ENCODE peak calls at places on chromosomes 5 and 9, in seven cellular contexts. U is substantia nigra; P is activated CD8-positive, alpha-beta memory T cell treated with anti-CD3 and anti-CD28 coated beads, Interleukin-2, amount 10 ng/mL, durations not matched to agents 7 days and 5 days; R is retinal pigment epithelial cell; Q is lung; V is HS-27A; A is foreskin keratinocyte. H is an unnamed sample.

GRCh38 chr5:177049285-177049684 is 26.8 kb downstream of the ZNF346 start:
- DNase-seq in U (no peak), P (no peak), R (no peak), Q (no peak), V (no peak), A (no peak), H (no peak)

GRCh38 chr9:3760031-3760430 is 234.2 kb upstream of the RFX3 start:
- DNase-seq in U (no peak), P (no peak), R (no peak), Q (no peak), V (no peak), A (peak; percentile 37), H (no peak)

GRCh38 chr5:175340180-175340579 is 103.8 kb downstream of the DRD1 start:
- DNase-seq in U (no peak), P (no peak), R (no peak), Q (no peak), V (no peak), A (no peak), H (no peak)

GRCh38 chr5:166027582-166027981 is 2263.9 kb upstream of the WWC1 start:
- DNase-seq in U (no peak), P (no peak), R (no peak), Q (no peak), V (no peak), A (no peak), H (no peak)

GRCh38 chr9:90998573-90998972 is 197.0 kb downstream of the SYK start:
- DNase-seq in U (no peak), P (no peak), R (no peak), Q (no peak), V (no peak), A (no peak), H (no peak)

GRCh38 chr9:134698587-134699342 is 57.2 kb downstream of the COL5A1 start:
- DNase-seq in U (peak; percentile 67), P (peak; percentile 62), R (no peak), Q (peak; percentile 64), V (no peak), A (no peak), H (peak; percentile 39)

GRCh38 chr5:175248416-175248905 is 195.5 kb downstream of the DRD1 start:
- DNase-seq in U (no peak), P (no peak), R (no peak), Q (no peak), V (no peak), A (no peak), H (no peak)

GRCh38 chr5:68249520-68249919 is 34.0 kb downstream of the PIK3R1 start:
- DNase-seq in U (no peak), P (no peak), R (no peak), Q (no peak), V (no peak), A (no peak), H (no peak)

H was measured in AG10803.